ENCODE peak calls at places on chromosomes 5 and 9, in five cellular contexts. C is fibroblast of mammary gland, H is Panc1, U is AG10803, S is dorsolateral prefrontal cortex. V is an unnamed sample.

GRCh38 chr5:94830520-94830919 is 212.1 kb downstream of the SLF1 start:
- DNase-seq in C (peak), H (no peak), U (peak), S (no peak), V (no peak)

GRCh38 chr9:4508246-4508906 is 18.1 kb downstream of the SLC1A1 start:
- DNase-seq in C (peak), H (no peak), U (peak), S (no peak), V (no peak)

GRCh38 chr9:126009047-126009446 is 261.9 kb downstream of the PBX3 start:
- DNase-seq in C (peak), H (no peak), U (no peak), S (no peak), V (no peak)

GRCh38 chr5:65802080-65802479 is 80.1 kb downstream of the NLN start:
- DNase-seq in C (no peak), H (no peak), U (no peak), S (no peak), V (no peak)

GRCh38 chr9:105148328-105149006 is 96.0 kb upstream of the SLC44A1 start:
- DNase-seq in C (no peak), H (no peak), U (no peak), S (no peak), V (no peak)

GRCh38 chr5:32866138-32866537 is 155.0 kb downstream of the NPR3 start:
- DNase-seq in C (peak), H (no peak), U (peak), S (no peak), V (no peak)

GRCh38 chr5:154857091-154857533 is 1.3 kb upstream of the CNOT8 start:
- DNase-seq in C (no peak), H (peak), U (no peak), S (no peak), V (no peak)

GRCh38 chr5:64788156-64788555 is 19.4 kb downstream of the CWC27 start:
- DNase-seq in C (no peak), H (no peak), U (no peak), S (no peak), V (no peak)

GRCh38 chr5:62780888-62781287 is 202.3 kb downstream of the LRRC70 start:
- DNase-seq in C (no peak), H (no peak), U (no peak), S (no peak), V (no peak)

GRCh38 chr5:60836131-60836530 is 7.9 kb downstream of the ELOVL7 start:
- DNase-seq in C (no peak), H (no peak), U (no peak), S (no peak), V (no peak)

GRCh38 chr9:92637331-92637730 is 32.6 kb downstream of the IPPK start:
- DNase-seq in C (no peak), H (no peak), U (no peak), S (no peak), V (no peak)

GRCh38 chr5:177301503-177302165 is 1.9 kb downstream of the RAB24 start:
- DNase-seq in C (peak), H (no peak), U (no peak), S (no peak), V (no peak)

GRCh38 chr9:76756273-76756650 is 8.0 kb upstream of the PCA3 start:
- DNase-seq in C (peak), H (no peak), U (peak), S (peak), V (no peak)

GRCh38 chr5:39867923-39868322 is 443.1 kb upstream of the DAB2 start:
- DNase-seq in C (no peak), H (no peak), U (no peak), S (no peak), V (no peak)

DNA sequence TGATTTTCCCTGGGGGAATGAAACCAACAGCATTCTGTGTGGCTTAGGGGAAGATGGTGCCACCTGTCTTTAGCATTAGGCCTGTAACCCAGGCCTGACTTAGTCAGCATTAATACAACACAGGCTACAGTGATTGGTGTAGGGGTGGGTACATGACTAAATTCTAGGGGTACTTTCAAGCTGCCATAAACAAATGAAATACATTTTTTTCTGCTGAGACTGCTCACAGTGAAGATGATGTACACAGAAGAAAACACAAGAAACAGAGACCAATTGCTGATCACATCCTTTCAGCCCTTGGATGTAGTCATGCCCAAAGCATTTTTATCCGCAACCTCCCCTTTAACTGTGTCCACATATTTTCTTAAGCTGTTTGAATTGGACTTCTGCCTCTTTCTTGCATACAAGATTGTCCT is 527.2 kb downstream of the KCTD16 start:
- DNase-seq in C (peak), H (peak), U (peak), S (no peak), V (no peak)
- TF ChIP-seq CTCF in C (no peak), H (peak), U (no peak), S (no peak), V (no peak)

DNA sequence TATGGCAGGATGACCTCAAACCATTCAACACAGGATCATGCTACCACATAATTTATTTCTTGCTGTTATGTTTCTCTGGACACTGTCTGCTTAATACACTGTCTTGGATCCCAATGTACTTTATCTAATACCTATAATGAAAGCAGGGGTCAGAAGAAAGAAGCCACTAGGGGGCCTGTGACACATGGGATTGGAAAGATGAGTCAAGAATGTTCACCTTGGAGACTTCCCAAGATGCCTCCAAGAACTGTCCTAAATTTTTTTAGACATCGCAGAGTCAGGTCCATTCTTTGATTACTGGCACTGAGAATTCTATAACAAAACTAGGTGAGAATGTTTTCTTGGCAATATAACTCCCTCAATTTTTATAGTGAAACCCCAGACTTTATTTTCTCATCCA is 305.8 kb upstream of the SMARCA2 start:
- DNase-seq in C (peak), H (no peak), U (peak), S (no peak), V (no peak)
- TF ChIP-seq CTCF in C (peak), H (no peak), U (peak), S (peak), V (no peak)

DNA sequence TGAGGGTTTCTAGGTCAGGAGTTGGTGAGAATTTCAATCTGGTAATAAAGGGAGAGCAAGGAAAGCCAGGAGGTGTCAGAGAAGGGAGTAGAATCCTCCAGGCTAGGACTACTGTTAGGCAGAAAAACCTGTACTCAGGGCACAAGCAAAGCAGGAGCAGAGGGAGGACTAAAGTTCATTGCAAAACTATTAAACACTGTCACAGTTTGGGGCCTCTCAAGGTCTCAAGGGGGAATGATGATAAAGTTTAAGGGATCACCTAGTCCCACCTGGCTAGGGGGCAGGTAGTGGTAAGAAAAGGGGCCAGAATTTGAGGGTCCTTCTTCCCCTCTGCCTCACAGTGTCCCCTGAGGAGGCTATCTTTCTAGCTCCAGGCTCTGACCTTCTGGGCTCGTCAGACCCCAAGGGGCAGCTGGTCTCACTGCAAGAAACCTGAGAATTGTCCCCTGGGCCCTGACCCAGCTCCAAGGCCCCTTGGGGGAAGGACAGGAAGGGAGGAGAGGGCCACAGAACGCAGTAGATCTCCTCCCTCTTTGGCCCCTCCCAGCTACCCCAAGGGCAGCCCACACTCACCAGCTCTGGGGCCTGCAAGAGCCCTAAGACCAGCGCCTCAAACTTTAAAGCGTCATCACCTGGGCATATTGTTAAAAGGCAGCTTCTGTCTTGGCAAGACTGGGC is 984 bp downstream of the CCDC69 start:
- DNase-seq in C (no peak), H (no peak), U (no peak), S (no peak), V (no peak)
- TF ChIP-seq CTCF in C (no peak), H (no peak), U (no peak), S (no peak), V (no peak)

DNA sequence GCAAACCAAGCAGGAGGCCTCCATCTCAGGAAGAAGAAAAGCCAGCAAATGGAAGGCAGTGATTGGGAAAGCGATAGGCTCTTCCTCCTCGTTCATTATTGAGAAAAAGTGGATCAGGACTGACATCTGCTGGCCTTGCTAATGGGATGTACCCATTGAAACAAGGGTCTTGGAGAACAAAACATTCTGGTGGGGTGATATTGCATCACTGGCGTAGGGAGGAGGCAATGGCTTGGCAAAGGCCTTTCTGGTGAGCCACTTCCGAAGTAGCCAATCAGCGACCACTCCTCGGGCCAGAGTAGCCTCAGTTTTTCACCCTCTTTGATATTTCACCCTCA is 86.7 kb upstream of the NFIB start:
- DNase-seq in C (peak), H (no peak), U (peak), S (no peak), V (no peak)
- TF ChIP-seq CTCF in C (peak), H (peak), U (peak), S (peak), V (no peak)

GRCh38 chr9:127904518-127904887 is 5.1 kb upstream of the ST6GALNAC6 start:
- DNase-seq in C (no peak), H (no peak), U (no peak), S (no peak), V (no peak)

GRCh38 chr9:127904888-127905728 is 5.7 kb upstream of the ST6GALNAC6 start:
- DNase-seq in C (no peak), H (no peak), U (no peak), S (no peak), V (peak)

GRCh38 chr9:127907867-127908659 is 8.7 kb upstream of the ST6GALNAC6 start:
- DNase-seq in C (no peak), H (no peak), U (no peak), S (no peak), V (no peak)

GRCh38 chr9:127905788-127906191 is 6.4 kb upstream of the ST6GALNAC6 start:
- DNase-seq in C (no peak), H (no peak), U (no peak), S (no peak), V (no peak)

GRCh38 chr9:127903557-127904475 is 4.4 kb upstream of the ST6GALNAC6 start:
- DNase-seq in C (no peak), H (no peak), U (no peak), S (no peak), V (peak)
- TF ChIP-seq CTCF in C (no peak), H (no peak), U (no peak), S (no peak), V (no peak)

DNA sequence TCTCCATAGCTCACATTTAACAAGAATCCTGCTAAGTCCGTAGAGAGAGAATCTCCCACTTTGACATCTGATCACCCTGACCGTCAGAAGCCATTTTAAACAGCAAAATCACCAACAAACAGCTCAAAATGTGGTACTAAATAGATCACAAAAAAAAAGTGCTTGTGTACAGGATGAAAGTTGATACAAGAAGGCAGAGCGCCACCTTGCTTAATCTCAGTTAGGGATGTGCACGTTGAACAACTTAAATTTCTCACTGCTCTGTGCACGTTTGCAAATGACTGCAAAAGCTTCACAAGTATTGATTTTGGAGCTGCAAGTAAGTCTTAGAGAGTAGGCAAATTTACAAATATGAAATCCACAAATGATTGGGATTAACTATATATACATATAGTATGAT is 63.1 kb upstream of the NREP start:
- DNase-seq in C (peak), H (no peak), U (no peak), S (no peak), V (no peak)
- TF ChIP-seq CTCF in C (no peak), H (no peak), U (no peak), S (no peak), V (no peak)

DNA sequence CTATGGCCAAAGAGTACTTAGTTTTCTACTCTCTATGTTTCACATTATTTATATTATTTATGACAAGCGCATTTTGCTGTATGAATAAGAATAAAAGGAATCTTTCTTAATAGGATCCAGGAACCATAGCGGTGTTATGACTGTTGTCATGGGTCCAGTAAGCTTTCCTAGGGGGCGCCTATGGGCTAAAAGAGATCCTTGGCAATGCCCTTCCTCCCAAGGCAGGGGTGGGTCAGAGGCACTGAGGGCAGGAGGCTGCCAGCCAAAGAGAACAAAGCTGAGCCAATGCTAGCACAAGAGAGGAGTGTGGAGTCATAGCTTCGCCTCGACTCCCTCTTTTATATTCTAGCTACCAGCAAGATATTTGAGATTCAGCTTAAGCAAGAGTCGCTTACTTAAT is 98.4 kb upstream of the GNAQ start:
- DNase-seq in C (peak), H (no peak), U (peak), S (peak), V (no peak)
- TF ChIP-seq CTCF in C (peak), H (peak), U (peak), S (peak), V (no peak)

V was measured in activated B cell treated with CpG ODN at 0.5 μM for 24 hours.